ENCODE peak calls at places on chromosomes 11 and 22, in four cellular contexts. W is GM12878, X is K562, E is H1. G is an unnamed sample.

GRCh38 chr11:24198458-24198857 is 298.4 kb upstream of the LUZP2 start:
- DNase-seq in W (no peak), X (peak), E (no peak), G (no peak)

GRCh38 chr11:7587712-7588111 is 73.9 kb downstream of the PPFIBP2 start:
- DNase-seq in W (no peak), X (no peak), E (no peak), G (no peak)

GRCh38 chr22:44025171-44026065 is 1.3 kb downstream of the PARVB start:
- DNase-seq in W (peak), X (peak), E (no peak), G (no peak)

GRCh38 chr11:77515483-77515882 is 41.6 kb upstream of the PAK1 start:
- DNase-seq in W (no peak), X (no peak), E (peak), G (no peak)

GRCh38 chr22:20885557-20886323 is 26.9 kb downstream of the SNAP29 start:
- DNase-seq in W (no peak), X (peak), E (peak), G (peak)

GRCh38 chr11:62555464-62556092 is 9.0 kb upstream of the AHNAK start:
- DNase-seq in W (peak), X (peak), E (no peak), G (no peak)

GRCh38 chr11:74671520-74672196 is 59.6 kb downstream of the CHRDL2 start:
- DNase-seq in W (no peak), X (no peak), E (peak), G (no peak)

GRCh38 chr11:44766112-44766971 is 39.6 kb downstream of the TSPAN18 start:
- DNase-seq in W (no peak), X (peak), E (peak), G (no peak)

GRCh38 chr11:125609545-125609944 is 15.4 kb upstream of the CHEK1 start:
- DNase-seq in W (no peak), X (no peak), E (no peak), G (no peak)

GRCh38 chr11:132142102-132142501 is 771.7 kb downstream of the NTM start:
- DNase-seq in W (no peak), X (no peak), E (no peak), G (no peak)

GRCh38 chr11:7204778-7205177 is 46.9 kb upstream of the SYT9 start:
- DNase-seq in W (no peak), X (no peak), E (no peak), G (no peak)

GRCh38 chr11:94855666-94856065 is 87.5 kb downstream of the AMOTL1 start:
- DNase-seq in W (no peak), X (no peak), E (no peak), G (no peak)

GRCh38 chr11:12182650-12183511 is 72.5 kb downstream of the MICAL2 start:
- DNase-seq in W (no peak), X (peak), E (no peak), G (peak)

GRCh38 chr11:35162795-35163194 is 23.8 kb downstream of the CD44 start:
- DNase-seq in W (no peak), X (no peak), E (no peak), G (no peak)

GRCh38 chr22:19146215-19146968 is 1.9 kb upstream of the ESS2 start:
- DNase-seq in W (no peak), X (peak), E (no peak), G (no peak)

GRCh38 chr11:66970371-66970807 is 4.7 kb upstream of the C11orf86 start:
- DNase-seq in W (no peak), X (no peak), E (no peak), G (no peak)

GRCh38 chr11:25159341-25159740 is 662.5 kb downstream of the LUZP2 start:
- DNase-seq in W (no peak), X (no peak), E (no peak), G (no peak)

GRCh38 chr22:41917906-41918791 is 3.3 kb upstream of the SHISA8 start:
- DNase-seq in W (no peak), X (peak), E (no peak), G (no peak)

GRCh38 chr22:36758792-36759271 is 17.1 kb downstream of the IFT27 start:
- DNase-seq in W (no peak), X (no peak), E (no peak), G (no peak)

GRCh38 chr22:36756746-36757607 is 18.9 kb downstream of the IFT27 start:
- DNase-seq in W (no peak), X (no peak), E (no peak), G (no peak)

GRCh38 chr22:36759481-36760159 is 16.3 kb downstream of the IFT27 start:
- DNase-seq in W (no peak), X (no peak), E (no peak), G (no peak)

GRCh38 chr22:36756031-36756430 is 19.9 kb downstream of the IFT27 start:
- DNase-seq in W (no peak), X (no peak), E (no peak), G (no peak)

DNA sequence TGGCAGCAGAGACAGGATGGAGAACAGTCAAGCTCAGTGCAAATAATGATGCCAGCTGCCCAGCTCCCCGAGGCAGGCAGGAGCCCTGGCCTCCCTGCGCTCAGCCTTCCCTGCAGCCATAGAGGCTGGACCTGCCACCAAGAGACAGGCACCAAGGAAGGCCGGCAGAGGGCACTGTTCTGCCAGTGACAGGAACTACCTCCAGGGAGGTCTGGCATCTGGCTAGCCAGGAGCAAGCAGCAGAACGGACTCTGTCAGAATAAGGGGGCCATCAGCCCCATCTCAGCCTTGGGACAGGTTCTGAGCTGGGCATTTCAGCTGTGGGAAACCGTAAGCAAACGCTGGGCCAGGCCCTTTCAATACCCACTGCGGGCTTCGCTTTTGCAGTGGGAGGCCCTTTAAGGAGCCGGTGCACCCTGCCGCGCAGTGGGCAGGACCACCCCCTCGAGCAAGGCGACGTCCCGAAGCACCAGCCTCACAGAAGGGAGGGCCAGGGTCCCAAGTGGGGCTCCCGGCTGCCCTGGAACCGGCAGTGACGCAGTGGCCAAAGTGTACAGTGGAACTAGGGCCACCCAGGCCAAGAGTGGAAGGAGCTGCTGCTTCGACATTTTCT is 18.2 kb downstream of the IFT27 start:
- DNase-seq in W (no peak), X (peak), E (peak), G (peak)
- TF ChIP-seq MAX in W (no peak), X (no peak), E (no peak), G (no peak)

GRCh38 chr11:68008381-68009337 is 1.5 kb upstream of the ALDH3B1 start:
- DNase-seq in W (no peak), X (no peak), E (no peak), G (no peak)

GRCh38 chr11:68010058-68011041 is at the start of gene ALDH3B1:
- DNase-seq in W (no peak), X (peak), E (peak), G (peak)

GRCh38 chr11:68006606-68007166 is 2.8 kb upstream of the UNC93B1 start:
- DNase-seq in W (no peak), X (no peak), E (no peak), G (no peak)

GRCh38 chr11:68009391-68010000 is 631 bp upstream of the ALDH3B1 start:
- DNase-seq in W (no peak), X (peak), E (no peak), G (no peak)

GRCh38 chr11:68007498-68008380 is 2.4 kb upstream of the ALDH3B1 start:
- DNase-seq in W (no peak), X (no peak), E (no peak), G (no peak)
- H3K4me2 ChIP-seq in W (no peak), X (no peak), E (no peak), G (peak)

GRCh38 chr22:31177420-31178162 is 17.6 kb downstream of the RNF185 start:
- DNase-seq in W (no peak), X (no peak), E (no peak), G (no peak)
- TF ChIP-seq EGR1 in W (no peak), X (no peak), E (no peak), G (no peak)

DNA sequence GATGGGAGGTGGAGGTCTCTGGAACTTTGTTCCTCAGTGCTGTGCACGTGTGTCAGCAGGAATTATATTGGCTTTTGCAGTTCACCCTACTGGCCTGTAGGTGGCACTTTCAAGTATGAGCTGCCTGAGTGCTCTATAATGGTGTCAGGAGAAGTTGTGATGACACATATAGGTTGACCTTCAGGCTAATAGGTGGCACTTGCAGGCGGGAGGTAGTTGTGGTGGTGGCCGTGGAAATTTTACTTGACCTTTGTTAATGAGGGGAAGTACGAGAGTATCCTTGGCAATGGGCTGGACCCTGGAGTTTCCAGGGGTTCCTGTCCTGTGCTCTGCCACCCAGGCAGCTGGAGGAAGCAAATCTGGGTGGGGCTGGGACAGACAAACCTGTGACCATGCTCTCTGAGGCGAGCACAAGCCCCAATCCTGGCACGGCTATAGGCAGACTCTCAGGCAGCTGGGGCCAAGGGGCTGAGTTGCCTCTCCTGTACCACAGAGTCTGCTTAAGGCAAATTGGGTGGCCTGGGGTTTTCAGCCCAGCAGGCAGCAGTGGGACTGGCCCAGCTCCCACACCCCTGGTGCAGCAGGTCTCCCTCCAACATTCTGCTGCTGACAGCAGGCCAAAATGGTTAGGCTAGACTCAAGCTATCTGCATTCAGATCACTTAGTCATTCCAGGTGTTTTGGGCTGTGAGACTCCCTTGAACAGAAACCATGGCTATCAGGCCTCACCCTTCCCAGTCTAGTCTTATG is 147.5 kb upstream of the CTSC start:
- DNase-seq in W (peak), X (peak), E (peak), G (peak)
- TF ChIP-seq MAX in W (no peak), X (no peak), E (peak), G (peak)

GRCh38 chr22:22891139-22891621 is 3.6 kb downstream of the IGLL5 start:
- DNase-seq in W (no peak), X (no peak), E (no peak), G (no peak)

GRCh38 chr22:22894740-22895731 is 7.4 kb downstream of the IGLL5 start:
- DNase-seq in W (no peak), X (no peak), E (no peak), G (no peak)

GRCh38 chr22:22893891-22894739 is 6.5 kb downstream of the IGLL5 start:
- DNase-seq in W (no peak), X (no peak), E (no peak), G (no peak)

GRCh38 chr22:22892096-22893052 is 4.8 kb downstream of the IGLL5 start:
- DNase-seq in W (no peak), X (no peak), E (no peak), G (no peak)

GRCh38 chr22:22893077-22893805 is 5.6 kb downstream of the IGLL5 start:
- DNase-seq in W (no peak), X (no peak), E (no peak), G (no peak)
- H3K4me2 ChIP-seq in W (no peak), X (no peak), E (no peak), G (no peak)

DNA sequence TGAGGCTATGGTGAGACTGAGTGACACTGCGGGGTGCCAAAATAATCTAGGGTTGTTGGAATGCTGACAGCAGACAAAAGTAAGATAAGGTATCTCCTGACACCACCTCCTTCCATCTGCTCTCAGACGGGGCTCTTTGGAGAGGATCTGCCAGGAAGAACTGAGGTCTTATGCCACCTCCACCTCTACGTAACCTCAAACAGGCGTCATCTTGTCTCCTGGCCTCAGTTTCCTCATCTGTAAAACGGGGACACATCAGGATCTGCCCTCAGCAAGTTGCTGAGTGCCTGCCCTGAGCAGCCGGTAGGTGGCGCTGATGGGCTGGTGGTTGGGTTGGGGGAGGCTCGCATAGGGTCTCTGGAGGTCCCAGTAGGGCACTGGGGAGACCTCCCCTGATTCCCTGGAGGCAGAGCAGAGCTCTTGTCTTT is 1.7 kb upstream of the MYEOV start:
- DNase-seq in W (no peak), X (peak), E (peak), G (no peak)
- TF ChIP-seq EGR1 in W (no peak), X (no peak), E (no peak), G (no peak)

GRCh38 chr22:37731804-37732471 is 35.1 kb downstream of the TRIOBP start:
- DNase-seq in W (no peak), X (peak), E (no peak), G (no peak)
- TF ChIP-seq MAX in W (no peak), X (no peak), E (no peak), G (no peak)

GRCh38 chr11:33263549-33263948 is 6.4 kb downstream of the HIPK3 start:
- DNase-seq in W (no peak), X (peak), E (no peak), G (no peak)

GRCh38 chr11:33264926-33265325 is 7.7 kb downstream of the HIPK3 start:
- DNase-seq in W (no peak), X (no peak), E (no peak), G (no peak)

GRCh38 chr11:33268945-33269567 is 11.9 kb downstream of the HIPK3 start:
- DNase-seq in W (no peak), X (no peak), E (no peak), G (no peak)

GRCh38 chr11:33269822-33270221 is 12.6 kb downstream of the HIPK3 start:
- DNase-seq in W (no peak), X (no peak), E (no peak), G (no peak)

GRCh38 chr11:33266418-33267215 is 9.4 kb downstream of the HIPK3 start:
- DNase-seq in W (no peak), X (peak), E (no peak), G (no peak)
- H3K4me2 ChIP-seq in W (no peak), X (no peak), E (no peak), G (no peak)

GRCh38 chr11:65497141-65498041 is 1.5 kb upstream of the MALAT1 start:
- DNase-seq in W (peak), X (peak), E (peak), G (peak)
- TF ChIP-seq EGR1 in W (peak), X (no peak), E (peak), G (no peak)

DNA sequence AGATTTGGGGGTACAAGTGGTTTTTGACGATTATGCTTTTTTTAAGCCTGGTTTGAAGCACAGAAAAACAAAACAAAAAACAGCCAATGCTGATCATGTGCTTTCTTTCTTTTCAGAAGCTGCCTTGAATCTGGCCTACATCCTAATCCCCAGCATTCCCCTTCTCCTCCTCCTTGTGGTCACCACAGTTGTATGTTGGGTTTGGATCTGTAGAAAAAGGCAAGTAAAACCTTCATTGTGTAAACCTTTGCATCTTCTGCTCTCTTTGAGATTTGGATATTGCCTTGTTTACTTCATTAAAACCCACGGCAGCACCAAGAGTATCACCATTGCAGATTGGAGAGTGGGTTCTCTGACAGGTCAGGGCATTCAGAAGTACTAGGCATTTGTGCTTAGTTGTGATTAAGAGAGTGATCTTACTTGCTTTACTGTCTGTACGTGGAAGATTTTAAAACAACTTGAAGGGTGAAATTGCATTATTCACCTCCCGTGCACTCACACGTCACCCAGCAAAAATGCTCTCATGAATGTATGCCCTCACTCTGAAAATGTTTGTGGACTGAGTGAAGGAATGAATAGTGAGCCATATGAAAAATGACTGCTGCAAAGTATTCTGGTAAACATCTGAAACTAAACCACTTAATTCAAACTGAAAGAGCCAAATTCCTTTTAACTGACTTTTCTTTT is 17.0 kb downstream of the LAYN start:
- DNase-seq in W (no peak), X (no peak), E (no peak), G (no peak)
- TF ChIP-seq MAX in W (no peak), X (no peak), E (no peak), G (no peak)

G was measured in HCT116.